ENCODE peak calls at places on chromosomes 5 and 9, in four cellular contexts. B, X, A and O are unnamed samples.

GRCh38 chr5:108297042-108297596 is 84.8 kb downstream of the FBXL17 start:
- DNase-seq in A (no peak), X (no peak), B (no peak), O (no peak)

GRCh38 chr9:127159949-127160610 is 37.6 kb upstream of the ANGPTL2 start:
- DNase-seq in X (peak; percentile 43), B (no peak), A (no peak), O (no peak)

GRCh38 chr9:74285075-74285474 is 212.1 kb upstream of the RORB start:
- DNase-seq in A (no peak), X (no peak), B (no peak), O (no peak)

GRCh38 chr5:131536211-131536826 is 98.7 kb downstream of the RAPGEF6 start:
- DNase-seq in X (no peak), B (no peak), A (peak; percentile 51), O (no peak)

GRCh38 chr9:27386759-27387158 is 89.8 kb upstream of the EQTN start:
- DNase-seq in B (no peak), X (no peak), A (no peak), O (no peak)

GRCh38 chr5:150729859-150730258 is 29.0 kb downstream of the DCTN4 start:
- DNase-seq in X (no peak), A (no peak), B (no peak), O (no peak)

GRCh38 chr9:89953824-89954223 is 349.0 kb downstream of the GADD45G start:
- DNase-seq in B (no peak), A (no peak), X (no peak), O (no peak)

GRCh38 chr5:169050146-169050571 is 250.8 kb downstream of the SLIT3 start:
- DNase-seq in A (no peak), X (no peak), B (no peak), O (no peak)

GRCh38 chr9:68540712-68541535 is at the start of gene TMEM252:
- DNase-seq in X (no peak), A (no peak), B (no peak), O (no peak)

GRCh38 chr5:172002840-172003512 is 3.5 kb downstream of the FBXW11 start:
- DNase-seq in B (no peak), X (no peak), A (no peak), O (no peak)

GRCh38 chr9:97562542-97562941 is 61.1 kb downstream of the TMOD1 start:
- DNase-seq in X (peak; percentile 82), B (no peak), A (no peak), O (peak; percentile 58)

GRCh38 chr9:134190232-134191121 is 26.1 kb upstream of the RNU6ATAC start:
- DNase-seq in B (peak; percentile 65), A (no peak), X (peak; percentile 51), O (no peak)

GRCh38 chr9:135869916-135870315 is 37.4 kb downstream of the CAMSAP1 start:
- DNase-seq in X (no peak), A (no peak), B (no peak), O (no peak)

GRCh38 chr5:32329395-32329834 is 16.7 kb upstream of the MTMR12 start:
- DNase-seq in X (no peak), A (peak; percentile 71), B (no peak), O (peak; percentile 81)

GRCh38 chr9:92781902-92782301 is 17.3 kb upstream of the BICD2 start:
- DNase-seq in X (no peak), A (no peak), B (no peak), O (no peak)

GRCh38 chr5:119368238-119368630 is 12.4 kb downstream of the TNFAIP8 start:
- DNase-seq in X (no peak), A (no peak), B (no peak), O (no peak)

GRCh38 chr9:125959980-125960619 is 212.9 kb downstream of the PBX3 start:
- DNase-seq in X (no peak), A (no peak), B (no peak), O (no peak)

GRCh38 chr5:15807861-15808260 is 307.9 kb downstream of the FBXL7 start:
- DNase-seq in A (no peak), B (no peak), X (no peak), O (no peak)

GRCh38 chr5:64615895-64616294 is 74.4 kb upstream of the SHISAL2B start:
- DNase-seq in X (no peak), B (no peak), A (no peak), O (no peak)

GRCh38 chr9:74358944-74359343 is 138.2 kb upstream of the RORB start:
- DNase-seq in B (no peak), X (no peak), A (no peak), O (no peak)

GRCh38 chr5:167642779-167643517 is 648.5 kb upstream of the WWC1 start:
- DNase-seq in B (no peak), A (peak; percentile 94), X (no peak), O (no peak)

GRCh38 chr5:173745123-173745522 is 128.7 kb upstream of the BOD1 start:
- DNase-seq in B (no peak), A (no peak), X (no peak), O (no peak)

GRCh38 chr5:11897831-11898230 is 6.4 kb downstream of the CTNND2 start:
- DNase-seq in B (no peak), A (no peak), X (no peak), O (no peak)

GRCh38 chr9:1366300-1366699 is 316.1 kb downstream of the DMRT2 start:
- DNase-seq in B (no peak), X (no peak), A (no peak), O (no peak)

GRCh38 chr9:90047828-90048227 is 443.0 kb downstream of the GADD45G start:
- DNase-seq in B (no peak), X (no peak), A (no peak), O (no peak)

GRCh38 chr9:82168585-82168984 is 180.0 kb downstream of the SPATA31D1 start:
- DNase-seq in X (no peak), A (peak; percentile 27), B (no peak), O (no peak)

GRCh38 chr9:82170871-82171270 is 182.3 kb downstream of the SPATA31D1 start:
- DNase-seq in X (no peak), A (no peak), B (no peak), O (no peak)

GRCh38 chr9:82167296-82167695 is 178.7 kb downstream of the SPATA31D1 start:
- DNase-seq in X (no peak), A (no peak), B (no peak), O (no peak)

GRCh38 chr9:82170079-82170662 is 181.6 kb downstream of the SPATA31D1 start:
- DNase-seq in A (peak; percentile 12), B (no peak), X (no peak), O (no peak)
- H3K27ac ChIP-seq in A (no peak overlapping the region), B (no peak overlapping the region), X (no peak overlapping the region), O (no peak overlapping the region)

DNA sequence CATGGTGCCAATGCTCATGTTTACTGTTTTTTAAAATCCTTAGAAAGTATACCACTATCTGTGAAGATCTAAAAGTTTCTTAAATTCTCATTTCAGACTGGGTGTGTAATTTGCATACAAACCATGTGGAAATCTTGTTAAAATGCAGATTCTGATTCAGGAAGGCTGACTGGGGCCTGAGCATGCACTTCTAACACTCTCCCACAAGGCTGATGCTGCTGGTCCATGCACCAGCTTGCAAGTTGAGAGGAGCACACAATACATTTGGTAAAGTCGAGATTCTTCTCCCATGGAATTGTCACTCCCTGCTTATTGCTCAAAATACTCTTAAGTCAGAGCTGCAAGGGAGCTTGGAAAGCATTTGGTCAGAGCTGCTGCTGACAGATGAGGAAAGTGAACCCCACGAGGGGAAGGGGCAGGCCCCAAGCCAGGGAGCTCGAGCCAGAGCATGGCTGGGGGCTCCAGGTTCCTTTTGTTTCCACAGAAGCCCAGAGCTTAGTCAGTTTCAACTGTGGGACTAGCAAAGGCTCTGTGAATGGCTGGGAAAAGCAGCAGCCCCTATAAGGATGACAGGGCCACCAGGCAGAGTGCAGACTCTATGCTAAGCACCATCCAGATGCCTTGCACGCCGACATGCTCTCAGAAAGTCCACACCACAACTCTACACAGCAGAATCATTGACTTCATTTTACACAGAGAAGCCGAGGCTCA is 93.5 kb upstream of the HAND1 start:
- DNase-seq in B (no peak), A (no peak), X (no peak), O (no peak)
- H3K27me3 ChIP-seq in B (peaks cover 20% of the 10 kb centered on the region), A (peaks cover 64% of the 10 kb centered on the region), X (no peaks in the 10 kb centered on the region), O (no peaks in the 10 kb centered on the region)

DNA sequence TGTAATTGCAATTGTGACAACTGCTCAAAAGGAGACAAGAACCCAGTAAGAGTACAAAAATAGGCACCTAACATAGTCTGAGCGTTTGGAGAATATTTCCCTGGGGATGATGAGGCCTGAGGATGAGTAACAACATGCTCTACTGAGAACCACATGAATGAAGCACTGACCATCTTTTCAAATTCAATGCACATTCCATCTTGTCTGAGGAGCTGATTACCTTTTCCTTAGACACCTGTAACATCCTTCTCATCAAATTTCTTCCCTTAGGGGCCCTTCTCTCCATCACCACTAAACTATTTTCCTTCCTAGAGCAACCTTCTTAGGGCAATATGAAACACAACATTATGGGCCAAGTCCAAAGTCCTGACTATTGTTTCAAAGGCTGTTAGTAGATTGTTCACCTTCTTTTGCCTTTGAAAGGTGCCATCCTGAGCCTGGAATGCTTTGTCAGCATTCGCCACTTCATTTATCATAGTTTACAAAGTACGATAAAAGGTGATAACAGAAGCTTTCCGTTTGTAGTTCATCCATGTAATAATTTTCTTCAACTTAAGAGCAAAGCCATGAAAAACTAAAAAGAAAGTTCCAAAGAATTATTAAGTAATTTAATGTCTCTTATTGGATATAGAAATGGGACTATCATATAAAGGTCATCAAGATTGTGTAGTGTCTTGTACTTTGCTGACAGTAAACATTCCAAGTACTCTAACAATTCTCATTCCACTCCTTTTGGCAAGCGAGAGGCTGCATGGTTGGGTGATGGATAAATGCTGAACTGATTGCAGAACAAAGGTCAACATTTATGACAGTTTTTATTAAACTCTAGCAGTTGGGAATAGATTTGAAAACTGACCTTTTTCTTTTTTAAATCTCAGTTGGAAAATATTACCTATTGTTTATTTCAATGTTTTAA is 471.2 kb downstream of the PDE4D start:
- DNase-seq in X (no peak), A (no peak), B (no peak), O (no peak)
- H3K4me3 ChIP-seq in X (no peak overlapping the region), A (no peak overlapping the region), B (no peak overlapping the region), O (no peak overlapping the region)

GRCh38 chr5:140345919-140346347 is 470 bp downstream of the HBEGF start:
- DNase-seq in A (peak; percentile 72), B (peak; percentile 91), X (peak; percentile 80), O (peak; percentile 79)

GRCh38 chr5:140348104-140348503 is 1.7 kb upstream of the HBEGF start:
- DNase-seq in A (no peak), X (no peak), B (no peak), O (no peak)

GRCh38 chr5:140347382-140347781 is 979 bp upstream of the HBEGF start:
- DNase-seq in X (no peak), A (no peak), B (no peak), O (no peak)

GRCh38 chr5:140344683-140345423 is 1.6 kb downstream of the HBEGF start:
- DNase-seq in A (no peak), B (no peak), X (no peak), O (no peak)

DNA sequence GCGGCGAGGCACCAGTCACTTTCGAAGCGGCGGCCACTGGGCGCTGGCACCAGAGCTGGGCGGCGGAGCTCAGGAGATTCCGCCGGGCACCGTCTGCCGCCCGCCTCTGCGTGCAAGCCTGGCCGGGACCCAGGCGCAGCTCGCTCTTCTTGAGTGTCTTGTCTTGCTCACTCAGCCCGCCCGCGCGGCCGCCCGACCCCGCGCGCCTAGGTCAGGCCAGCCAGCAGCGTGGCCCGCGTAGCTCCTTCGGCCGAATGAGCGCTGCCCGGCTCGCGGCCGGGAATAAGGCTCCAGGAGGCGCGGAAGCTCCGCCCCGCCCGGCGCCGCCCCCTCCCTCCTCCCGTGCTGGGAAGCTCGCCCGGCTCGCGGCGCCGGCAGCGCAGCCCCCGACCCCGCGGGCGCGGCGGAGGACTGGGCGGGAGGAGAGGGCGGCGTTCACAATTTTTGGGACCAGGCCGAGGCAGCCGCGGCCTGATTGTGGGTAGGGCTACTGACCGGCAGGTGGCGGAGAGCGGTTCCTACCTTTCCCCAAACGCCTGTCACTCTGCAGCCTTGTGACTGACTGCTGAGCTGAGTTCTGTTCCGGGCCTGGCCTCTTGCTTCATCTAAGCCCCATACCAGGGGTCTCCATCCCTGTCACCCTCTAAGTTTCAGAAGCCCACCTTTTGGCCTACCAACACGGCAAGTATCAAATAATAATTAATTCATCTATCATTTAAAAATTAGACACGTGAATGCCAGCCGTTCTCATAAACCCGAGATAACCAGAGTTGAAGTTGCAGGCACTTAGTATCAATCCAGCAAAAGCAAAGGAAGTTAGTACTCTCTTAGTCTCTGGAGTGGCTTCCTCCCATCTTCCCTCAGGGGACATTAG is at the start of gene HBEGF:
- DNase-seq in X (peak; percentile 88), A (peak; percentile 74), B (peak; percentile 98), O (peak; percentile 83)
- H3K27ac ChIP-seq in X (peak within 1 kb of the TSS; percentile 77), A (no peak within 1 kb of the TSS), B (peak within 1 kb of the TSS; percentile 70), O (peak within 1 kb of the TSS; percentile 95)